ENCODE peak calls at places on chromosomes 13 and 19, in five cellular contexts. Z is left ventricle myocardium inferior, S is dorsolateral prefrontal cortex, W is lower leg skin, C is bronchial epithelial cell. I is an unnamed sample.

GRCh38 chr13:26941345-26942174 is 181.0 kb upstream of the GPR12 start:
- DNase-seq in Z (no peak), S (no peak), W (no peak), C (peak), I (no peak)

GRCh38 chr13:30079501-30079900 is 227.8 kb downstream of the KATNAL1 start:
- DNase-seq in Z (no peak), S (no peak), W (no peak), C (no peak), I (no peak)

GRCh38 chr19:2982983-2983350 is 5.6 kb downstream of the TLE6 start:
- DNase-seq in Z (peak), S (peak), W (peak), C (peak), I (no peak)

GRCh38 chr19:6417713-6418561 is 6.7 kb downstream of the KHSRP start:
- DNase-seq in Z (no peak), S (peak), W (no peak), C (no peak), I (peak)

GRCh38 chr19:34502582-34503545 is 21.3 kb downstream of the WTIP start:
- DNase-seq in Z (peak), S (no peak), W (no peak), C (no peak), I (peak)

GRCh38 chr19:6091771-6092291 is 18.5 kb downstream of the RFX2 start:
- DNase-seq in Z (no peak), S (no peak), W (no peak), C (no peak), I (no peak)

GRCh38 chr19:47035127-47035494 is 13.3 kb downstream of the TMEM160 start:
- DNase-seq in Z (no peak), S (no peak), W (no peak), C (no peak), I (no peak)

GRCh38 chr13:36362914-36363313 is 16.7 kb upstream of the SPART start:
- DNase-seq in Z (no peak), S (no peak), W (no peak), C (no peak), I (no peak)

GRCh38 chr13:28820099-28821051 is at the start of gene MTUS2:
- DNase-seq in Z (no peak), S (peak), W (no peak), C (no peak), I (no peak)

GRCh38 chr13:49584771-49585182 is 581 bp downstream of the RCBTB1 start:
- DNase-seq in Z (no peak), S (no peak), W (no peak), C (no peak), I (no peak)

GRCh38 chr19:50252111-50252886 is 48.9 kb downstream of the MYH14 start:
- DNase-seq in Z (no peak), S (no peak), W (no peak), C (no peak), I (peak)

GRCh38 chr19:46603752-46604241 is 2.7 kb downstream of the CALM3 start:
- DNase-seq in Z (no peak), S (no peak), W (no peak), C (no peak), I (peak)

GRCh38 chr13:30116379-30116778 is 191.0 kb downstream of the KATNAL1 start:
- DNase-seq in Z (no peak), S (no peak), W (no peak), C (no peak), I (no peak)

GRCh38 chr13:35502456-35502855 is 26.0 kb upstream of the MAB21L1 start:
- DNase-seq in Z (no peak), S (no peak), W (no peak), C (no peak), I (no peak)

GRCh38 chr19:54164369-54165068 is 5.0 kb upstream of the LENG1 start:
- DNase-seq in Z (no peak), S (no peak), W (no peak), C (peak), I (no peak)

GRCh38 chr19:48445606-48446481 is at the start of gene GRWD1:
- DNase-seq in Z (peak), S (peak), W (peak), C (peak), I (peak)
- TF ChIP-seq CTCF in Z (no peak), S (no peak), W (no peak), C (no peak), I (no peak)

DNA sequence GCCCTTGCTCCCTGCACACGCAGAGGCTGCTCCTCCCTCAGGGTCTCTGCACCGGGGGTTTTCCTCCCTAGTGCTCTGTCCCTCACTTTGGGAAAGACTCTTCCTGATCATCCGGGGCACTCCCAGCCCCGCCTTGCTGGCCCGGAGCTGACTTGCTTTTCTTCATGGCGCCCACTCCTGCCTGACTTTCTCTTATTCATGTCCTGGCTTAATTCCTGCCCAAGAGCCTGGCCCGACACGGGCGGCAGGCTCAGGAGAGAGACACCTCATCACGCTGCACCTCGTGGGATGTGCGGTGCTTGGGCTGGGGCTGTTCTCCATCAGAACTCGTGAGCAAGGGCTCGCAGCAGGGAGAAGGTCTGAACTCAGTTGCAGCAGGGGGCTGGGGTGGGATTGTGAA is 11.8 kb upstream of the PLA2G4C start:
- DNase-seq in Z (no peak), S (no peak), W (no peak), C (no peak), I (no peak)
- TF ChIP-seq CTCF in Z (no peak), S (no peak), W (no peak), C (no peak), I (no peak)

DNA sequence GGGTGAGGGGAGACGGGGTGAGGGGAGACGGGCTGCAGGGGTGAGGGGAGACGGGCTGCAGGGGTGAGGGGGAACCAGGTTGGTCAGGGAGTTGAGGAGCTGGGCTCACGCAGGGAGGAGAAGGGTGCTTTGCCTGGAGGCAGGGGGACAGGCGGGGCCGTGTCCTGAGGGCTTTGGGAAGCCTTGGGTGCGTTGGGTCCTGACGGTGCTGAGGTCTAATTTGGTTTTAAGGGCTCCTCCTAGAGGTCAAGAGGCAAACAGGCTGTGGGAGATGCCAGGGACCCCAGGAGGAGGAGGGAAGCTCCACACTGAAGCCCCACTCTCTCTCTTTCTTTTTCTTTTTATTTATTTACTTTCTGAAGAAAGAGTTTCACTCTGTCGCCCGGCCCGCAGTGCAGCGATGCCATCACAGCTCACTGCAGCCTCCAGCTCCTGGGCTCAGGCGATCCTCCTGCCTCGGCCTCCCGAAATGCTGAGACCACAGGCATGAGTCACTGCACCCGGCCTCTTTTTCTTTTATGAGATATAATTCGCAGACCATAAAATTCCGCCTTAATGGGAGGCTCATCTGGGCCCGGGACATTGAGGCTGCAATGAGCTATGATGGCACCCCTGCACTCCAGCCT is 9.3 kb upstream of the MISP start:
- DNase-seq in Z (no peak), S (no peak), W (no peak), C (no peak), I (no peak)
- TF ChIP-seq CTCF in Z (peak), S (no peak), W (no peak), C (no peak), I (no peak)

DNA sequence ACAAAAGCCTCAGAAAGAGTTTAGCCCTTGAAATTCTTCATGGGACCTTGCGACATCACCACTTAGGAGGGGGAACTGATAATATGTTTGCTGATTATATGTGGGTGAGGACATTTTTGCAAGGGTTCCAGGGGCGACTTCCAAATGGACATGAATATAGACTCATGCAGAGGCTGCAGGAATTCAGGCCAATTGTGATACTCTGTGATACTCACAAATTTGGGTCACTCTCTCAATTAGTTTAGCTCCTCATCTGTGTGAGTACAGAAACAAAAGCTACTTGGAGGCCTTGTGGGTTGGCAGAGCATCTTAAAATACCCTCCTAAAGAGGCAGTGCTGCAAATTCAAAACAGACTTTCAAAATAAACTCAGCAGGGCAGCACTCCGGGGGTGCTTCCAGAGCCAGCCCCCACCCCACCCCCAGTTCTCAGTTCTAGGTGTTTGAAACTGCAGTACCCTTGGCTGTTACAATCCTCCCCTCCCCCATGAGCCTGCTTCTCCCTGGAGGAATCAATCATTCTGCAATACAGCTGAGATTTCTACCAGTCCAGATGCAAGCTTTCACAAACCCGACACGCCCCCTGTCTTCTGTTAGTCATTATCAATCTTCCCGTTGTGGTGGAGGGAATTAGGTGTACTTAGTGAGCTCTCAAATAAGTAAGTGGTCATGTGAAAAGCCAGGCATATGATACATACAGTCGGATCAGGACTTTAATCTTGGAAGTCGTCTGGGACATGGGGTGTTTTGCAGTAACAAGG is 96.9 kb upstream of the MBNL2 start:
- DNase-seq in Z (no peak), S (no peak), W (peak), C (peak), I (no peak)
- TF ChIP-seq CTCF in Z (peak), S (peak), W (no peak), C (no peak), I (no peak)

DNA sequence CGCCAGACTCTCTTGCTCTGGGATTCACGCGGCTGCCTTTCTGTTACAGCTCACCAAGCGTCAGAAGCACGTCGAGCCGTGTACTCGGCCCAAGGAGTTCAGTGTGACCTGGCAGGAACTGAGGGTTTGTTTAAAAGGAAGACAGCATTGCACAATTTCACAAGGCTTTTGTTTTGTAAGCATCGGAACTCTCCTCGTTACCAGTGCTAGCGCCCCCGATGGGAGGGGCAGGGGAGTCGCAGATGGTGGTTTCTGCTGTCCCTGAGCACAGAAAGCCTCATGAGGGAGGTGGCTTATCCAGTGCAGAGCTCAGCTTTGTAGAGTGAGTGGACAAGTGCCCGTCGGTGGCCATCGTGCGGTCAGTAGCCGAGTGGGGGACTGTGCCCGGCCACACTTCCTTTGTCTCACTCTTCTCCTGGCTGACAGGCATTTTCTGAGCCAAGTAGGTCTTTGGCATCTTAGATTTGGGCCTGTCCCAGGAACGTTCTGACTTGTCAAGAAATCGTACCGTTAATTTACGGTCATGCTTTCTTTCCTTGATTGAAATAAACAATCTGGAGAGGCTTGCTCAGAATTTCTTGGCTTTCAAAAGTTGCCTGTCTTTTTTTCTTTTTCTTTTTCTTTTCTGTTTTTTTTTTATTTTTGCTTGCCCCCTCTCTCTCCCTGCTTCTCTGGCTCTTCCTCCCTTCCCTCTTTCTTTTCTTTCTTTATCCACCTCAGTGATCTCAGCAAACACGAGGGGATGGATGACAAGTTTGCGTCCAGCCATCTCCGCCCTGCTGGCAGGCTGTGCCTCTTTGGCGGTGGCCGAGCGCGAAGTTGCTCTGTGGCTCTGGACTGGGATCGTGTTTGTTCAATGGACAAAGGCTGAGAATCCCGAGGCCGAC is 7.7 kb downstream of the KDM4B start:
- DNase-seq in Z (peak), S (no peak), W (peak), C (peak), I (peak)
- TF ChIP-seq CTCF in Z (no peak), S (peak), W (no peak), C (peak), I (peak)

DNA sequence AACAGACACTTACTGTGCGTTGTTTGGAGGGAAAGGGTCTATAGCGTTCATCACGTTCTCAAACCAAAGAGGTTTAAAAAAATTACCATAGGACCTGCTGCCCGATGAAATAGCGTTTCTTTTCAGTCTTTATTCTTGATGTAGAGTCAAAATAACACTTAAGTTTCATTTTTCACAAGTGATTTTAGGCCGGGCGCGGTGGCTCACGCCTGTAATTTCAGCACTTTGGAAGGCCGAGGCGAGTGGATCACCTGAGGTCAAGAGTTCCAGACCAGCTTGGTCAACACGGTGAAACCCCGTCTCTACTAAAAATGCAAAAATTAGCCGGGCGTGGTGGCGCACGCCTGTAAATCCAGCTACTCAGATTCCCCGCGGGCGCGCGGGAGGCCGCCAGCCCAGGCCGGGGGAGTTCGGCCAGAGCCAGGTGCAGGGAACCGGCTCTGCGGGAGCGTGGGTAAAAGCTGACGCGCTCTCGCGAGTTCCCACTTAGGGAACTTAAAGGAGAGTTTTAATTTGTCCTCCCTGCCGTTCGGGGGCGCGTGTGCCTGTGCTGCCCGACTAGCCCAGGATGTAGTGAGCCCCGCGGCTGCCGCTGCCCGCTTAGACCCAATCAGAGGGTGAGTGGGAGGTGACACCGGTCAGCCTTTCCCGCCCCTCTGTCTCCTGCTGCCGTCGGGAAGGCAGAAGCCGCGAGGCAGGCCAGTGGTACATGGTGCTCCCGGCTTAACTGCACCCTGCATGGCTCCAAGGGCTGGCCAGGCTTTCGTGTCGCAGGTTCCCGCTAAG is 35.8 kb upstream of the NEK3 start:
- DNase-seq in Z (peak), S (peak), W (peak), C (peak), I (peak)
- TF ChIP-seq CTCF in Z (no peak), S (no peak), W (no peak), C (no peak), I (no peak)